ENCODE peak calls at places on chromosomes 2 and 18, in ten cellular contexts. One of them, this sample, is unnamed.
A peak's percentile ranks its signal among the peaks of the same experiment; 100 is the strongest.

GRCh38 chr2:120666433-120666832 is 69.2 kb upstream of the GLI2 start:
- DNase-seq in brain microvascular endothelial cell: no peak
- DNase-seq in substantia nigra: no peak
- DNase-seq in fibroblast of lung: no peak
- DNase-seq in COR-L47: no peak
- DNase-seq in left ventricle myocardium superior: no peak
- DNase-seq in Right ventricle myocardium superior: no peak
- DNase-seq in ELR: no peak
- DNase-seq in GM20000: no peak
- DNase-seq in pulmonary artery endothelial cell: no peak
- DNase-seq in this sample: no peak

GRCh38 chr2:150470435-150470834 is 17.0 kb downstream of the RND3 start:
- DNase-seq in brain microvascular endothelial cell: no peak
- DNase-seq in substantia nigra: no peak
- DNase-seq in fibroblast of lung: no peak
- DNase-seq in COR-L47: no peak
- DNase-seq in left ventricle myocardium superior: no peak
- DNase-seq in Right ventricle myocardium superior: no peak
- DNase-seq in ELR: no peak
- DNase-seq in GM20000: no peak
- DNase-seq in pulmonary artery endothelial cell: no peak
- DNase-seq in this sample: no peak

GRCh38 chr2:100938031-100939026 is 63.8 kb upstream of the RPL31 start:
- DNase-seq in brain microvascular endothelial cell: no peak
- DNase-seq in substantia nigra: no peak
- DNase-seq in fibroblast of lung: no peak
- DNase-seq in COR-L47: no peak
- DNase-seq in left ventricle myocardium superior: no peak
- DNase-seq in Right ventricle myocardium superior: no peak
- DNase-seq in ELR: no peak
- DNase-seq in GM20000: no peak
- DNase-seq in pulmonary artery endothelial cell: no peak
- DNase-seq in this sample: no peak

GRCh38 chr2:177254433-177255226 is 9.9 kb downstream of the NFE2L2 start:
- DNase-seq in brain microvascular endothelial cell: peak; percentile 38
- DNase-seq in substantia nigra: peak; percentile 73
- DNase-seq in fibroblast of lung: peak; percentile 59
- DNase-seq in COR-L47: no peak
- DNase-seq in left ventricle myocardium superior: no peak
- DNase-seq in Right ventricle myocardium superior: peak; percentile 62
- DNase-seq in ELR: peak; percentile 54
- DNase-seq in GM20000: no peak
- DNase-seq in pulmonary artery endothelial cell: no peak
- DNase-seq in this sample: peak; percentile 46

GRCh38 chr2:202494300-202494699 is 118.2 kb downstream of the BMPR2 start:
- DNase-seq in brain microvascular endothelial cell: peak; percentile 81
- DNase-seq in substantia nigra: peak; percentile 39
- DNase-seq in fibroblast of lung: peak; percentile 50
- DNase-seq in COR-L47: peak; percentile 27
- DNase-seq in left ventricle myocardium superior: no peak
- DNase-seq in Right ventricle myocardium superior: no peak
- DNase-seq in ELR: peak; percentile 70
- DNase-seq in GM20000: no peak
- DNase-seq in pulmonary artery endothelial cell: peak; percentile 54
- DNase-seq in this sample: no peak

GRCh38 chr2:220296174-220296573 is 668.7 kb downstream of the SLC4A3 start:
- DNase-seq in brain microvascular endothelial cell: no peak
- DNase-seq in substantia nigra: no peak
- DNase-seq in fibroblast of lung: peak; percentile 22
- DNase-seq in COR-L47: no peak
- DNase-seq in left ventricle myocardium superior: no peak
- DNase-seq in Right ventricle myocardium superior: no peak
- DNase-seq in ELR: peak; percentile 25
- DNase-seq in GM20000: no peak
- DNase-seq in pulmonary artery endothelial cell: no peak
- DNase-seq in this sample: no peak

GRCh38 chr2:106160786-106161261 is 33.3 kb downstream of the UXS1 start:
- DNase-seq in brain microvascular endothelial cell: no peak
- DNase-seq in substantia nigra: no peak
- DNase-seq in fibroblast of lung: no peak
- DNase-seq in COR-L47: peak; percentile 0
- DNase-seq in left ventricle myocardium superior: no peak
- DNase-seq in Right ventricle myocardium superior: no peak
- DNase-seq in ELR: no peak
- DNase-seq in GM20000: no peak
- DNase-seq in pulmonary artery endothelial cell: no peak
- DNase-seq in this sample: no peak

GRCh38 chr18:75407468-75408437 is 19.8 kb downstream of the SMIM21 start:
- DNase-seq in brain microvascular endothelial cell: no peak
- DNase-seq in substantia nigra: no peak
- DNase-seq in fibroblast of lung: peak; percentile 46
- DNase-seq in COR-L47: no peak
- DNase-seq in left ventricle myocardium superior: no peak
- DNase-seq in Right ventricle myocardium superior: no peak
- DNase-seq in ELR: no peak
- DNase-seq in GM20000: no peak
- DNase-seq in pulmonary artery endothelial cell: no peak
- DNase-seq in this sample: peak; percentile 32

GRCh38 chr2:235670974-235671787 is 177.3 kb downstream of the AGAP1 start:
- DNase-seq in brain microvascular endothelial cell: no peak
- DNase-seq in substantia nigra: no peak
- DNase-seq in fibroblast of lung: no peak
- DNase-seq in COR-L47: peak; percentile 12
- DNase-seq in left ventricle myocardium superior: no peak
- DNase-seq in Right ventricle myocardium superior: no peak
- DNase-seq in ELR: no peak
- DNase-seq in GM20000: peak; percentile 22
- DNase-seq in pulmonary artery endothelial cell: no peak
- DNase-seq in this sample: no peak

GRCh38 chr2:153477641-153478288 is 797 bp downstream of the RPRM start:
- DNase-seq in brain microvascular endothelial cell: no peak
- DNase-seq in substantia nigra: no peak
- DNase-seq in fibroblast of lung: no peak
- DNase-seq in COR-L47: peak; percentile 56
- DNase-seq in left ventricle myocardium superior: no peak
- DNase-seq in Right ventricle myocardium superior: no peak
- DNase-seq in ELR: no peak
- DNase-seq in GM20000: peak; percentile 17
- DNase-seq in pulmonary artery endothelial cell: no peak
- DNase-seq in this sample: peak; percentile 2

GRCh38 chr2:40363631-40364030 is 88.3 kb downstream of the SLC8A1 start:
- DNase-seq in brain microvascular endothelial cell: no peak
- DNase-seq in substantia nigra: no peak
- DNase-seq in fibroblast of lung: peak; percentile 82
- DNase-seq in COR-L47: peak; percentile 26
- DNase-seq in left ventricle myocardium superior: no peak
- DNase-seq in Right ventricle myocardium superior: no peak
- DNase-seq in ELR: peak; percentile 68
- DNase-seq in GM20000: no peak
- DNase-seq in pulmonary artery endothelial cell: no peak
- DNase-seq in this sample: no peak

GRCh38 chr2:10414000-10414451 is 34.1 kb downstream of the ODC1 start:
- DNase-seq in brain microvascular endothelial cell: peak; percentile 25
- DNase-seq in substantia nigra: no peak
- DNase-seq in fibroblast of lung: peak; percentile 66
- DNase-seq in COR-L47: peak; percentile 65
- DNase-seq in left ventricle myocardium superior: no peak
- DNase-seq in Right ventricle myocardium superior: no peak
- DNase-seq in ELR: peak; percentile 76
- DNase-seq in GM20000: peak; percentile 52
- DNase-seq in pulmonary artery endothelial cell: no peak
- DNase-seq in this sample: peak; percentile 74

GRCh38 chr2:177673602-177674595 is 281.3 kb downstream of the AGPS start:
- DNase-seq in brain microvascular endothelial cell: no peak
- DNase-seq in substantia nigra: no peak
- DNase-seq in fibroblast of lung: no peak
- DNase-seq in COR-L47: no peak
- DNase-seq in left ventricle myocardium superior: no peak
- DNase-seq in Right ventricle myocardium superior: no peak
- DNase-seq in ELR: peak; percentile 35
- DNase-seq in GM20000: no peak
- DNase-seq in pulmonary artery endothelial cell: no peak
- DNase-seq in this sample: no peak

This sample was measured in Daoy.